ENCODE peak calls at places on chromosomes 11 and 22, in six cellular contexts. H is cardiac fibroblast, I is GM23248, G is fibroblast of mammary gland, X is A549, K is psoas muscle. B is an unnamed sample.
A peak's percentile ranks its signal among the peaks of the same experiment; 100 is the strongest.

GRCh38 chr11:87176044-87176443 is 138.3 kb downstream of the TMEM135 start:
- DNase-seq in H (no peak), I (no peak), G (peak; percentile 50), X (no peak), K (no peak), B (no peak)

GRCh38 chr11:92880391-92880790 is 89.1 kb upstream of the MTNR1B start:
- DNase-seq in H (no peak), I (peak; percentile 26), G (no peak), X (no peak), K (no peak), B (no peak)

GRCh38 chr22:25202290-25202921 is 2.7 kb downstream of the CRYBB3 start:
- DNase-seq in H (peak; percentile 71), I (peak; percentile 63), G (peak; percentile 53), X (peak; percentile 69), K (no peak), B (peak; percentile 57)

GRCh38 chr11:74425100-74425499 is 26.9 kb upstream of the PGM2L1 start:
- DNase-seq in H (no peak), I (no peak), G (no peak), X (no peak), K (no peak), B (no peak)

GRCh38 chr11:120547871-120548681 is 36.5 kb downstream of the GRIK4 start:
- DNase-seq in H (peak; percentile 89), I (peak; percentile 99), G (peak; percentile 94), X (peak; percentile 32), K (peak; percentile 90), B (peak; percentile 46)

GRCh38 chr11:32088117-32088941 is 2.5 kb upstream of the RCN1 start:
- DNase-seq in H (peak; percentile 97), I (peak; percentile 86), G (peak; percentile 93), X (no peak), K (no peak), B (no peak)

GRCh38 chr11:67302571-67303131 is 679 bp upstream of the SSH3 start:
- DNase-seq in H (peak; percentile 23), I (peak; percentile 37), G (no peak), X (no peak), K (peak; percentile 72), B (peak; percentile 69)

GRCh38 chr11:62922653-62923371 is 1.6 kb upstream of the CHRM1 start:
- DNase-seq in H (peak; percentile 9), I (peak; percentile 68), G (peak; percentile 30), X (peak; percentile 50), K (peak; percentile 44), B (no peak)

GRCh38 chr22:27377901-27378300 is 423.7 kb downstream of the MN1 start:
- DNase-seq in H (no peak), I (no peak), G (no peak), X (no peak), K (no peak), B (peak; percentile 17)

GRCh38 chr11:76159983-76160661 is 46.2 kb downstream of the WNT11 start:
- DNase-seq in H (no peak), I (no peak), G (no peak), X (no peak), K (no peak), B (no peak)

GRCh38 chr11:57477507-57478189 is 17.3 kb downstream of the RTN4RL2 start:
- DNase-seq in H (no peak), I (no peak), G (no peak), X (no peak), K (no peak), B (peak; percentile 32)

GRCh38 chr11:86743223-86744118 is 56.9 kb upstream of the PRSS23 start:
- DNase-seq in H (peak; percentile 99), I (peak; percentile 99), G (peak; percentile 100), X (peak; percentile 78), K (peak; percentile 54), B (peak; percentile 26)

GRCh38 chr11:36249271-36249670 is 40.0 kb downstream of the COMMD9 start:
- DNase-seq in H (peak; percentile 87), I (peak; percentile 91), G (peak; percentile 94), X (no peak), K (no peak), B (no peak)

GRCh38 chr11:64865286-64866172 is 12.9 kb downstream of the EHD1 start:
- DNase-seq in H (peak; percentile 96), I (peak; percentile 92), G (peak; percentile 95), X (no peak), K (no peak), B (no peak)

GRCh38 chr11:35605691-35606090 is 12.6 kb upstream of the FJX1 start:
- DNase-seq in H (no peak), I (peak; percentile 42), G (peak; percentile 90), X (no peak), K (no peak), B (no peak)

DNA sequence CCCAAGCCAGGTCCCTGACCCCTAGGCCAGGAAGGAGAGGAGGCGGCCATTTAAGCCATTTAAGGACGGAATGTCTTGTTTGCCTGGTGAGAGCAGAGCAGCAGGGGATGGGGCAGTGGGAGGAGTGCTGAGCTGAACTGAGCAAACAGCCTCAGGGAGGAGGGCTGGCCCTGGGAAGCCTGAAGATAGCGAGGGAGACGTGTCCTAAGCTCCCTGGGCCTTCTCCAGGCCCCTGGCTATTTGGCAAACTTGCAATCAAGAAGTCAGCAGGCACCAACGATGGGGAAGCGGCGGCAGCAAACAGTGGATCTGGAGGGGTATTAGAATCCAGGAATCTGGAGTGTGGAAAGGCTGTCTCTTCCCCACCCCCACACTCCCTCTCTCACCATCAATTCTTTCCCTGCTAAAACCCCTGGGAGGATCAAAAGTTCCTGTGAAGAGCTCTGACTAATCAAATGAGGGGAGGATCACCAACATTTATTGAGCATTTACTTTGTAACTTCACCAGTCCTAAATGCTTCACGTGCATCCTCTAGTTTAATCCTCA is 8.8 kb downstream of the BCL9L start:
- DNase-seq in H (peak; percentile 81), I (peak; percentile 89), G (peak; percentile 91), X (no peak), K (peak; percentile 86), B (peak; percentile 55)
- H3K4me3 ChIP-seq in H (peak overlapping the region; percentile 27), I (peak overlapping the region; percentile 53), G (peak overlapping the region; percentile 9), X (peak overlapping the region; percentile 43), K (peak overlapping the region; percentile 57), B (no peak overlapping the region)

DNA sequence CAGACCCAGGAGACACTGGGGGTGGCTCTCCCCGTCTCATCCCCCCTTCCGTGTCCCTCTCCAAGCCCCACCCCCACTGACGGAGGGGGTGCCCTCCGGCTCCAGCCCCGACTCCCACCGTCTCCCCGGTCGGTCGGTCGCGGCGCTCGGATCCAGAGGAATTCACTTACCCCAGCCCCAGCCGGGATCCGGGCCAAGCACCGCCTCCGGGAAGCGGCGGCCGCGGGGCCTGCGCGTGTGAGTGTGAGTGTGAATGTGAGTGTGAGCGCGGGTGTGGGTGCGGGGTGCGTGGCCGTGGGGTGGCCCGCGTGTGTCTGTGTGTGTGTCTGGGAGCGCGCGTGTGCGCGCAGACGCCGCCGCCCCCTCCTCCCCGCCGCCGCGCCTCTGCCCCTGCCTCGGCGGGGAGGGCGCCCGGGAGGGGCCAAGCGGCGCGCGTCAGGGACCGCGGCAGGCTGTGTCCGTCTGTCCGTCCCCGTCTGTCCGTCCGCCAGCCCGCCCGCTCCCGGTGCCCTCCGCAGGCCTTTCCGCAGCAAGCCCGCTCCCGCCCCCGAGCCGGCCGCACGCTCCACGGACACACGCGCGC is at the start of gene ELFN2:
- DNase-seq in H (no peak), I (peak; percentile 50), G (no peak), X (peak; percentile 22), K (no peak), B (no peak)
- H3K4me3 ChIP-seq in H (peak within 1 kb of the TSS; percentile 51), I (peak within 1 kb of the TSS; percentile 73), G (peak within 1 kb of the TSS; percentile 48), X (peak within 1 kb of the TSS; percentile 90), K (peak within 1 kb of the TSS; percentile 51), B (peak within 1 kb of the TSS; percentile 34)

GRCh38 chr11:7165911-7166310 is 77.1 kb downstream of the RBMXL2 start:
- DNase-seq in H (no peak), I (no peak), G (no peak), X (no peak), K (no peak), B (no peak)

DNA sequence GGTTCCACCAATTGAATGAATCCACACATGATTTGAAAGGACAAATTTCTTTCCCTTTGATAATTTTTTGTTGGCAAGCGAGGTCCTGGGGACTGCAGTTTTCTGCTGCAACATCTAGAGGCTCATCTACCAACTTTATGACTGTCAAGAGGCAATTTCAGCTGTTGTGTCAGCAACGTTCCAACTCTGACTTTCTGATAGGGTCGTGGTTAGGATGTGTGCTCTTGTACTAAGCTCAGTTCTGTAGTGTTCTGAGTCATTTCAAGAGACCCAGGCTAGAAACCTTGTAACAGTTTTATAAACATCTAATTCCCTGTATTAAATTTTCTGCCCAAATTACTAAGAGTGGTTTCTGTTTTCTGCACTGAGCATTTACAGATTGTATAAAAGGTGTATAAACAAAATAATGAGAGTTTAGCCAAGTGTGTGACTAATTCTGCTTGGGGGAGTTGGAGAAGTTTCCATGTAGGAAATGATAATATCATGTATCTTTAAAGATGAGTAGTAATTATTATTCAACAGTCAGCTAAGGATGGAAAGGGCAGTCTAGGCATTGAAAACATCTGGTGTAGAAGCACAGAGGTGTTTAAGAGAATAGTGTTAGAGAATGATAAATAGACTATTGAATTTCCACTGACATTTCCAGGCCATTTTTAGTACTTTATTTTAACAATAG is 72.2 kb downstream of the RBMXL2 start:
- DNase-seq in H (no peak), I (no peak), G (no peak), X (no peak), K (no peak), B (no peak)
- H3K4me3 ChIP-seq in H (no peak overlapping the region), I (no peak overlapping the region), G (no peak overlapping the region), X (no peak overlapping the region), K (no peak overlapping the region), B (no peak overlapping the region)

GRCh38 chr11:44671234-44671633 is 55.5 kb upstream of the TSPAN18 start:
- DNase-seq in H (no peak), I (no peak), G (no peak), X (no peak), K (no peak), B (no peak)
- H3K4me3 ChIP-seq in H (no peak overlapping the region), I (no peak overlapping the region), G (no peak overlapping the region), X (no peak overlapping the region), K (no peak overlapping the region), B (no peak overlapping the region)

B was measured in transverse colon.